ENCODE peak calls at places on chromosomes 11 and 22, in ten cellular contexts. X is caudate nucleus; G is stimulated activated CD8-positive, alpha-beta memory T cell treated with anti-CD3 and anti-CD28 coated beads, Interleukin-7, amount 100 ng/mL, for 1 hour; C is spleen; I is pons; Z is hypothalamus; U is activated naive CD8-positive, alpha-beta T cell treated with anti-CD3 and anti-CD28 coated beads for 36 hours; K is CD4-positive, CD25-positive, alpha-beta regulatory T cell; Y is activated gamma-delta T cell; D is GM12865. O is an unnamed sample.

GRCh38 chr11:4181780-4182721 is 87.5 kb downstream of the RRM1 start:
- DNase-seq in X (peak; percentile 29), G (no peak), C (peak; percentile 81), I (peak; percentile 22), Z (no peak), U (peak; percentile 41), K (peak; percentile 43), Y (no peak), D (peak; percentile 71), O (peak; percentile 75)

GRCh38 chr11:78783301-78783700 is 208.6 kb upstream of the NARS2 start:
- DNase-seq in X (peak; percentile 25), G (no peak), C (no peak), I (no peak), Z (no peak), U (no peak), K (no peak), Y (no peak), D (no peak), O (no peak)

GRCh38 chr11:76808158-76808557 is 25.0 kb downstream of the TSKU start:
- DNase-seq in X (no peak), G (no peak), C (peak; percentile 56), I (no peak), Z (no peak), U (no peak), K (no peak), Y (no peak), D (no peak), O (no peak)

GRCh38 chr11:444397-445144 is 2.8 kb upstream of the ANO9 start:
- DNase-seq in X (no peak), G (no peak), C (no peak), I (no peak), Z (no peak), U (no peak), K (no peak), Y (no peak), D (no peak), O (peak; percentile 40)

GRCh38 chr22:36252754-36253522 is at the start of gene APOL1:
- DNase-seq in X (no peak), G (no peak), C (peak; percentile 84), I (peak; percentile 42), Z (no peak), U (peak; percentile 58), K (peak; percentile 87), Y (no peak), D (peak; percentile 73), O (peak; percentile 43)

GRCh38 chr11:92711913-92712312 is 257.5 kb upstream of the MTNR1B start:
- DNase-seq in X (no peak), G (no peak), C (no peak), I (no peak), Z (no peak), U (no peak), K (no peak), Y (no peak), D (no peak), O (no peak)

GRCh38 chr11:47270331-47271271 is 668 bp downstream of the MADD start:
- DNase-seq in X (peak; percentile 46), G (no peak), C (peak; percentile 79), I (peak; percentile 62), Z (no peak), U (peak; percentile 26), K (peak; percentile 68), Y (no peak), D (peak; percentile 41), O (no peak)

GRCh38 chr11:65393513-65394079 is 7.2 kb downstream of the FRMD8 start:
- DNase-seq in X (no peak), G (no peak), C (no peak), I (no peak), Z (no peak), U (no peak), K (no peak), Y (no peak), D (no peak), O (no peak)